ENCODE peak calls at places on chromosomes 6 and 20, in nine cellular contexts. One of them, this sample, is unnamed.

GRCh38 chr6:163062790-163063189 is 335.0 kb downstream of the PACRG start:
- DNase-seq in GM18507: no peak
- DNase-seq in C1 segment of cervical spinal cord: no peak
- DNase-seq in ELF-1: no peak
- DNase-seq in H54: no peak
- DNase-seq in GM23338: no peak
- DNase-seq in kidney glomerular epithelial cell: no peak
- DNase-seq in astrocyte of the spinal cord: no peak
- DNase-seq in GM03348: no peak
- DNase-seq in this sample: no peak

GRCh38 chr6:42104807-42105713 is 37.4 kb downstream of the C6orf132 start:
- DNase-seq in GM18507: no peak
- DNase-seq in C1 segment of cervical spinal cord: no peak
- DNase-seq in ELF-1: no peak
- DNase-seq in H54: no peak
- DNase-seq in GM23338: peak
- DNase-seq in kidney glomerular epithelial cell: no peak
- DNase-seq in astrocyte of the spinal cord: no peak
- DNase-seq in GM03348: no peak
- DNase-seq in this sample: no peak

GRCh38 chr6:56742122-56742791 is 99.6 kb upstream of the DST start:
- DNase-seq in GM18507: no peak
- DNase-seq in C1 segment of cervical spinal cord: no peak
- DNase-seq in ELF-1: no peak
- DNase-seq in H54: no peak
- DNase-seq in GM23338: no peak
- DNase-seq in kidney glomerular epithelial cell: peak
- DNase-seq in astrocyte of the spinal cord: peak
- DNase-seq in GM03348: no peak
- DNase-seq in this sample: no peak

GRCh38 chr6:83594936-83595335 is 82.6 kb downstream of the PRSS35 start:
- DNase-seq in GM18507: no peak
- DNase-seq in C1 segment of cervical spinal cord: no peak
- DNase-seq in ELF-1: no peak
- DNase-seq in H54: no peak
- DNase-seq in GM23338: no peak
- DNase-seq in kidney glomerular epithelial cell: no peak
- DNase-seq in astrocyte of the spinal cord: no peak
- DNase-seq in GM03348: peak
- DNase-seq in this sample: no peak

GRCh38 chr20:51128198-51128597 is 105.3 kb upstream of the KCNG1 start:
- DNase-seq in GM18507: no peak
- DNase-seq in C1 segment of cervical spinal cord: no peak
- DNase-seq in ELF-1: no peak
- DNase-seq in H54: peak
- DNase-seq in GM23338: no peak
- DNase-seq in kidney glomerular epithelial cell: peak
- DNase-seq in astrocyte of the spinal cord: peak
- DNase-seq in GM03348: peak
- DNase-seq in this sample: no peak

GRCh38 chr20:62724692-62725595 is 16.3 kb downstream of the NTSR1 start:
- DNase-seq in GM18507: no peak
- DNase-seq in C1 segment of cervical spinal cord: no peak
- DNase-seq in ELF-1: no peak
- DNase-seq in H54: no peak
- DNase-seq in GM23338: no peak
- DNase-seq in kidney glomerular epithelial cell: no peak
- DNase-seq in astrocyte of the spinal cord: no peak
- DNase-seq in GM03348: no peak
- DNase-seq in this sample: no peak

GRCh38 chr6:80366721-80367120 is 260.2 kb downstream of the BCKDHB start:
- DNase-seq in GM18507: no peak
- DNase-seq in C1 segment of cervical spinal cord: no peak
- DNase-seq in ELF-1: no peak
- DNase-seq in H54: no peak
- DNase-seq in GM23338: no peak
- DNase-seq in kidney glomerular epithelial cell: no peak
- DNase-seq in astrocyte of the spinal cord: peak
- DNase-seq in GM03348: no peak
- DNase-seq in this sample: peak

GRCh38 chr20:42836339-42836738 is 353.4 kb downstream of the PTPRT start:
- DNase-seq in GM18507: no peak
- DNase-seq in C1 segment of cervical spinal cord: no peak
- DNase-seq in ELF-1: peak
- DNase-seq in H54: no peak
- DNase-seq in GM23338: no peak
- DNase-seq in kidney glomerular epithelial cell: no peak
- DNase-seq in astrocyte of the spinal cord: no peak
- DNase-seq in GM03348: no peak
- DNase-seq in this sample: peak

GRCh38 chr20:53668981-53669380 is 75.3 kb upstream of the ZNF217 start:
- DNase-seq in GM18507: no peak
- DNase-seq in C1 segment of cervical spinal cord: no peak
- DNase-seq in ELF-1: no peak
- DNase-seq in H54: no peak
- DNase-seq in GM23338: no peak
- DNase-seq in kidney glomerular epithelial cell: no peak
- DNase-seq in astrocyte of the spinal cord: no peak
- DNase-seq in GM03348: no peak
- DNase-seq in this sample: no peak

GRCh38 chr6:37479266-37479854 is 20.3 kb downstream of the CCDC167 start:
- DNase-seq in GM18507: no peak
- DNase-seq in C1 segment of cervical spinal cord: no peak
- DNase-seq in ELF-1: no peak
- DNase-seq in H54: no peak
- DNase-seq in GM23338: no peak
- DNase-seq in kidney glomerular epithelial cell: no peak
- DNase-seq in astrocyte of the spinal cord: no peak
- DNase-seq in GM03348: no peak
- DNase-seq in this sample: no peak

GRCh38 chr6:101716387-101716786 is 322.9 kb downstream of the GRIK2 start:
- DNase-seq in GM18507: no peak
- DNase-seq in C1 segment of cervical spinal cord: no peak
- DNase-seq in ELF-1: no peak
- DNase-seq in H54: no peak
- DNase-seq in GM23338: no peak
- DNase-seq in kidney glomerular epithelial cell: no peak
- DNase-seq in astrocyte of the spinal cord: no peak
- DNase-seq in GM03348: no peak
- DNase-seq in this sample: no peak

GRCh38 chr6:129104560-129104959 is 221.6 kb downstream of the LAMA2 start:
- DNase-seq in GM18507: no peak
- DNase-seq in C1 segment of cervical spinal cord: no peak
- DNase-seq in ELF-1: no peak
- DNase-seq in H54: no peak
- DNase-seq in GM23338: no peak
- DNase-seq in kidney glomerular epithelial cell: no peak
- DNase-seq in astrocyte of the spinal cord: no peak
- DNase-seq in GM03348: no peak
- DNase-seq in this sample: no peak

GRCh38 chr6:2186516-2186915 is 58.9 kb downstream of the GMDS start:
- DNase-seq in GM18507: no peak
- DNase-seq in C1 segment of cervical spinal cord: no peak
- DNase-seq in ELF-1: no peak
- DNase-seq in H54: no peak
- DNase-seq in GM23338: no peak
- DNase-seq in kidney glomerular epithelial cell: no peak
- DNase-seq in astrocyte of the spinal cord: no peak
- DNase-seq in GM03348: no peak
- DNase-seq in this sample: no peak

GRCh38 chr20:4455996-4456395 is 265.7 kb upstream of the PRND start:
- DNase-seq in GM18507: no peak
- DNase-seq in C1 segment of cervical spinal cord: no peak
- DNase-seq in ELF-1: peak
- DNase-seq in H54: no peak
- DNase-seq in GM23338: no peak
- DNase-seq in kidney glomerular epithelial cell: no peak
- DNase-seq in astrocyte of the spinal cord: no peak
- DNase-seq in GM03348: no peak
- DNase-seq in this sample: no peak

GRCh38 chr6:33091957-33092356 is 16.2 kb downstream of the HLA-DPB1 start:
- DNase-seq in GM18507: peak
- DNase-seq in C1 segment of cervical spinal cord: no peak
- DNase-seq in ELF-1: peak
- DNase-seq in H54: no peak
- DNase-seq in GM23338: peak
- DNase-seq in kidney glomerular epithelial cell: no peak
- DNase-seq in astrocyte of the spinal cord: no peak
- DNase-seq in GM03348: no peak
- DNase-seq in this sample: no peak

GRCh38 chr20:3934628-3935027 is 45.4 kb downstream of the PANK2 start:
- DNase-seq in GM18507: no peak
- DNase-seq in C1 segment of cervical spinal cord: no peak
- DNase-seq in ELF-1: no peak
- DNase-seq in H54: no peak
- DNase-seq in GM23338: no peak
- DNase-seq in kidney glomerular epithelial cell: no peak
- DNase-seq in astrocyte of the spinal cord: no peak
- DNase-seq in GM03348: no peak
- DNase-seq in this sample: no peak

GRCh38 chr6:13367396-13367795 is 39.1 kb upstream of the TBC1D7 start:
- DNase-seq in GM18507: no peak
- DNase-seq in C1 segment of cervical spinal cord: no peak
- DNase-seq in ELF-1: peak
- DNase-seq in H54: no peak
- DNase-seq in GM23338: no peak
- DNase-seq in kidney glomerular epithelial cell: no peak
- DNase-seq in astrocyte of the spinal cord: no peak
- DNase-seq in GM03348: no peak
- DNase-seq in this sample: no peak